ENCODE peak calls at places on chromosome 5, in six cellular contexts. V is HFF-Myc, L is psoas muscle, X is brain microvascular endothelial cell, U is cardiac muscle cell, D is endothelial cell of umbilical vein. G is an unnamed sample.

GRCh38 chr5:124902097-124902821 is 155.8 kb upstream of the ZNF608 start:
- DNase-seq in L (no peak), D (peak), V (peak), U (peak), X (peak), G (no peak)

GRCh38 chr5:130126748-130127147 is 222.5 kb downstream of the CHSY3 start:
- DNase-seq in V (no peak), D (no peak), X (peak), U (no peak), L (no peak), G (no peak)

GRCh38 chr5:77635617-77636422 is 2.7 kb downstream of the OTP start:
- DNase-seq in D (no peak), U (peak), L (no peak), V (no peak), X (no peak), G (no peak)

GRCh38 chr5:133735346-133735745 is 123.0 kb upstream of the FSTL4 start:
- DNase-seq in D (peak), L (no peak), U (no peak), X (peak), V (peak), G (no peak)

GRCh38 chr5:8456846-8457186 is 587.9 kb downstream of the MTRR start:
- DNase-seq in X (no peak), U (no peak), L (no peak), V (no peak), D (no peak), G (no peak)

GRCh38 chr5:57488308-57488955 is 5.8 kb upstream of the ACTBL2 start:
- DNase-seq in D (peak), X (peak), V (peak), U (no peak), L (no peak), G (no peak)

GRCh38 chr5:72065751-72066255 is 41.5 kb upstream of the MAP1B start:
- DNase-seq in X (peak), V (no peak), L (no peak), U (peak), D (no peak), G (no peak)

GRCh38 chr5:96881511-96882115 is 5.3 kb downstream of the ERAP2 start:
- DNase-seq in V (no peak), D (peak), X (peak), L (no peak), U (no peak), G (peak)

GRCh38 chr5:78971998-78972397 is 13.1 kb downstream of the ARSB start:
- DNase-seq in X (no peak), U (no peak), D (no peak), L (no peak), V (no peak), G (no peak)

GRCh38 chr5:151924564-151925395 is at the start of gene GLRA1:
- DNase-seq in D (peak), X (peak), L (peak), V (peak), U (peak), G (no peak)

GRCh38 chr5:147619281-147619680 is 109.4 kb upstream of the DPYSL3 start:
- DNase-seq in U (no peak), D (no peak), L (no peak), X (no peak), V (no peak), G (no peak)
- TF ChIP-seq CTCF in U (no peak), D (no peak), L (no peak), X (no peak), V (no peak), G (no peak)

DNA sequence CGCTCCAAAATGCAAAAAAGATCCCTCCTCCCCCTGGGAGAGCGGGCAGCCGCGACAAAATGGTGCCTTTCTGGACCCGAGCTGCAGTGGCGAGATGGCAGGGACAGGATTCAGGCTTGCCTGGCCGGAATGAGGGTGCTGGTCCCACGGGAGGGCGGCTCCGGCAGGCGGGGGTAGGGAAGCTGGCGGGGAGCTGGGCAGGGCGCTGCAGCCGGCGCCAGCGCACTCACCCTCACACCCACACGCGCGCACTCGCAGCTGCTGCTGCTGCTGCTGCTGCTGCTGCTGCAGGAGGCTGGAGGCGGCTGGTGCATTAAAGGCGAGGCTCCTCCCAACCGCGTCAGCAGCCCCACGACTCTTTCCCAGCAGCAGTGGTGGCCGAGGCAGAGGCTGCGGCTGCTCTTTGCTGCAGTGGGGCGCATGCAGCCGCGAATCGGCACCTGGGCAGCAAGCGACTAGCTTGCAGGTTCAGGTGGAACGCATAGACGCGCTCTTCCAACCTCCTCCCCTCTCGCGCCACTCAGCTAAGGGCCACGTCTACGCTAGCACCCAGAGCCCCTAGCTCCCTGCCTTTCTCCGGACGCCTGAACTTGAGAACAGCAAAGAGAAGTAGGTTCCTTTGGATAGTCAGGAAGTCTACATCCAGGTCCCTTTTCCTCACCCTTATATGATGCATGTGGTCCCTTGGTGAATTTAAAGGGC is at the start of gene PPP2R2B:
- DNase-seq in U (peak), X (no peak), L (peak), V (no peak), D (no peak), G (no peak)
- H3K4me3 ChIP-seq in U (peak), X (peak), L (peak), V (peak), D (no peak), G (peak)

GRCh38 chr5:55936100-55936693 is 58.6 kb downstream of the IL6ST start:
- DNase-seq in L (peak), V (peak), U (peak), X (peak), D (peak), G (peak)
- TF ChIP-seq CTCF in L (peak), V (peak), U (peak), X (peak), D (peak), G (peak)

GRCh38 chr5:61732376-61732775 is 400.3 kb downstream of the ZSWIM6 start:
- DNase-seq in U (peak), X (no peak), V (no peak), L (no peak), D (no peak), G (no peak)

GRCh38 chr5:61731267-61731945 is 399.3 kb downstream of the ZSWIM6 start:
- DNase-seq in V (no peak), L (no peak), D (no peak), X (no peak), U (no peak), G (no peak)

GRCh38 chr5:61734001-61734400 is 401.9 kb downstream of the ZSWIM6 start:
- DNase-seq in V (no peak), D (no peak), L (no peak), U (no peak), X (no peak), G (no peak)

GRCh38 chr5:61732796-61733195 is 400.7 kb downstream of the ZSWIM6 start:
- DNase-seq in U (no peak), X (no peak), L (no peak), V (no peak), D (no peak), G (no peak)

GRCh38 chr5:61731946-61732314 is 399.9 kb downstream of the ZSWIM6 start:
- DNase-seq in D (no peak), X (no peak), U (no peak), L (no peak), V (no peak), G (no peak)
- H3K4me3 ChIP-seq in D (no peak), X (no peak), U (no peak), L (no peak), V (no peak), G (no peak)